ENCODE peak calls at places on chromosomes 13 and 19, in four cellular contexts. One of them, this sample, is unnamed.

GRCh38 chr19:2617393-2618165 is 84.9 kb downstream of the GNG7 start:
- DNase-seq in stomach: no peak
- DNase-seq in sigmoid colon: no peak
- DNase-seq in GM23338: no peak
- DNase-seq in this sample: no peak

GRCh38 chr19:38617283-38617763 is 430 bp downstream of the MAP4K1 start:
- DNase-seq in GM23338: no peak
- DNase-seq in sigmoid colon: no peak
- DNase-seq in stomach: no peak
- DNase-seq in this sample: peak; percentile 74

GRCh38 chr19:16285769-16286564 is 38.7 kb upstream of the KLF2 start:
- DNase-seq in GM23338: peak; percentile 46
- DNase-seq in stomach: no peak
- DNase-seq in sigmoid colon: no peak
- DNase-seq in this sample: no peak

GRCh38 chr13:106318941-106319411 is 216.5 kb downstream of the EFNB2 start:
- DNase-seq in GM23338: peak; percentile 27
- DNase-seq in stomach: no peak
- DNase-seq in sigmoid colon: no peak
- DNase-seq in this sample: no peak

GRCh38 chr13:31631071-31631470 is 108.3 kb upstream of the RXFP2 start:
- DNase-seq in sigmoid colon: no peak
- DNase-seq in GM23338: no peak
- DNase-seq in stomach: no peak
- DNase-seq in this sample: no peak

GRCh38 chr13:114203536-114203935 is 24.5 kb downstream of the CFAP97D2 start:
- DNase-seq in stomach: no peak
- DNase-seq in GM23338: no peak
- DNase-seq in sigmoid colon: no peak
- DNase-seq in this sample: no peak

GRCh38 chr19:15213715-15214381 is 13.1 kb upstream of the NOTCH3 start:
- DNase-seq in stomach: peak; percentile 54
- DNase-seq in GM23338: peak; percentile 32
- DNase-seq in sigmoid colon: no peak
- DNase-seq in this sample: no peak

GRCh38 chr19:36707134-36707533 is 19.7 kb downstream of the ZNF567 start:
- DNase-seq in stomach: no peak
- DNase-seq in GM23338: no peak
- DNase-seq in sigmoid colon: no peak
- DNase-seq in this sample: no peak

GRCh38 chr13:107124129-107124718 is 556.3 kb upstream of the ARGLU1 start:
- DNase-seq in sigmoid colon: no peak
- DNase-seq in GM23338: peak; percentile 46
- DNase-seq in stomach: no peak
- DNase-seq in this sample: no peak

GRCh38 chr13:112842343-112842856 is 126.6 kb upstream of the MCF2L start:
- DNase-seq in GM23338: peak; percentile 32
- DNase-seq in sigmoid colon: no peak
- DNase-seq in stomach: no peak
- DNase-seq in this sample: peak; percentile 31

GRCh38 chr19:13031917-13032623 is 36.8 kb downstream of the NFIX start:
- DNase-seq in GM23338: no peak
- DNase-seq in stomach: no peak
- DNase-seq in sigmoid colon: no peak
- DNase-seq in this sample: no peak

GRCh38 chr13:52599853-52600603 is 42.2 kb upstream of the HNRNPA1L2 start:
- DNase-seq in GM23338: peak; percentile 75
- DNase-seq in stomach: no peak
- DNase-seq in sigmoid colon: no peak
- DNase-seq in this sample: peak; percentile 77

GRCh38 chr19:5705552-5705951 is 14.4 kb downstream of the LONP1 start:
- DNase-seq in stomach: no peak
- DNase-seq in GM23338: no peak
- DNase-seq in sigmoid colon: no peak
- DNase-seq in this sample: no peak

GRCh38 chr19:16661480-16662034 is 618 bp downstream of the TMEM38A start:
- DNase-seq in GM23338: peak; percentile 72
- DNase-seq in stomach: peak; percentile 33
- DNase-seq in sigmoid colon: peak; percentile 76
- DNase-seq in this sample: no peak

GRCh38 chr19:48123907-48124675 is 13.5 kb upstream of the PLA2G4C start:
- DNase-seq in sigmoid colon: no peak
- DNase-seq in stomach: no peak
- DNase-seq in GM23338: no peak
- DNase-seq in this sample: no peak
- TF ChIP-seq CTCF in sigmoid colon: no peak
- TF ChIP-seq CTCF in stomach: no peak
- TF ChIP-seq CTCF in GM23338: no peak
- TF ChIP-seq CTCF in this sample: no peak

GRCh38 chr19:1046117-1046626 is 6.3 kb downstream of the ABCA7 start:
- DNase-seq in stomach: no peak
- DNase-seq in GM23338: peak; percentile 28
- DNase-seq in sigmoid colon: no peak
- DNase-seq in this sample: no peak

GRCh38 chr19:1046836-1047695 is 7.2 kb downstream of the ABCA7 start:
- DNase-seq in GM23338: no peak
- DNase-seq in stomach: no peak
- DNase-seq in sigmoid colon: no peak
- DNase-seq in this sample: no peak

GRCh38 chr19:1042689-1043511 is 3.0 kb downstream of the ABCA7 start:
- DNase-seq in GM23338: no peak
- DNase-seq in stomach: no peak
- DNase-seq in sigmoid colon: no peak
- DNase-seq in this sample: peak; percentile 75

GRCh38 chr19:1047696-1048147 is 7.8 kb downstream of the ABCA7 start:
- DNase-seq in stomach: no peak
- DNase-seq in GM23338: peak; percentile 84
- DNase-seq in sigmoid colon: no peak
- DNase-seq in this sample: no peak

DNA sequence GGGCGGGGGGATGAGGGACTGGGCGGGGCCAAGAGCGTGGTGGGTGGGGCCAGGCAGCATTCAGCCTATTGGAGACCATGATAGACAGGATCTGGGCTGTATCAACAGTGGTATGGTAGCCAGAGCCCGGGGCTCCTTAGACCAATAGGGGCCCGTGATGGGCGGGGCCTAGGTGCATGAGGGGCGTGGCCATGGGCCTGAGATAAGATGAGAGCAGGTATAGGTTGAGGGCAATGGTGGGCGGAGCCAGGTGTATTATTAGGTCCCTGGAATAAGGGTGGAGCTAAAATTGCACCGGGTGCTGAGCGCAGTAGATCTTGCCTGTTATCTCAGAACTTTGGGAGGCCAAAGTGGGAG is 5.3 kb downstream of the ABCA7 start:
- DNase-seq in stomach: peak; percentile 45
- DNase-seq in GM23338: peak; percentile 98
- DNase-seq in sigmoid colon: no peak
- DNase-seq in this sample: no peak
- TF ChIP-seq POLR2AphosphoS5 in stomach: no peak
- TF ChIP-seq POLR2AphosphoS5 in GM23338: no peak
- TF ChIP-seq POLR2AphosphoS5 in sigmoid colon: no peak
- TF ChIP-seq POLR2AphosphoS5 in this sample: no peak

GRCh38 chr19:11554160-11554559 is 4.9 kb downstream of the ELOF1 start:
- DNase-seq in stomach: no peak
- DNase-seq in GM23338: no peak
- DNase-seq in sigmoid colon: no peak
- DNase-seq in this sample: no peak

GRCh38 chr19:11552666-11553372 is 6.2 kb downstream of the ELOF1 start:
- DNase-seq in sigmoid colon: peak; percentile 64
- DNase-seq in GM23338: no peak
- DNase-seq in stomach: no peak
- DNase-seq in this sample: no peak

GRCh38 chr19:11550265-11550664 is 8.8 kb downstream of the ELOF1 start:
- DNase-seq in stomach: no peak
- DNase-seq in GM23338: no peak
- DNase-seq in sigmoid colon: no peak
- DNase-seq in this sample: no peak

GRCh38 chr19:11549386-11549953 is 9.6 kb downstream of the ELOF1 start:
- DNase-seq in sigmoid colon: no peak
- DNase-seq in GM23338: no peak
- DNase-seq in stomach: no peak
- DNase-seq in this sample: no peak

DNA sequence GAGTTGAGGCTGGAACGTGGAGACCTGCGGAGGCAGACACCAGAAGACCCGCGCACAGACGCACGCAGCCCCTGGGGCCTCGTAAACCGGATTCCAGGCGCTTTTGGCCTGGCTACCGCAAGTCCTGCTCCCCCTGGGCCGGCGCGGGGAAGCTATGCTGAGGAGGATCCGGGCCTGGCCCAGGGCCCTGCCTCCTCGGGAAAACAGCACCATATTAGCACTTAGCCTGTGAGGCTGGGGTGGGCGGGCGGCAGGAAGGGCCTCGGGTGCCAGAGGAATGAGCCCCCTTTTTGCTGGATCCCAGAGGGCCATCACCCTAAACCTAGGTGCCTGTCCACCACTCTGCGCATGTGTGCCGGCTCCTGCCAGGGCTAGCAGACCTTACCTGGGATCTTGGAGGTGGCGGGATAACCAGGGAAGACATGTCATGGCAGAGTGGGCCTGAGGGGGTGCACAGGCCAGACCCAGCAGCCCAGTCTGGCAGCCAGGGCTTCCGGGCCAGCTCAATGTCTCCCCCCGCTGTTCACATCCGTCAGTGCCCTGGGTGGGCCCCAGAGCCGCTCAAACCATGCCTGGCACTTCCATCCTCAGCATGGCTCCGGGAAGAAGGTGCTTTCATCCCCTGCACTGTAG is 7.3 kb downstream of the ELOF1 start:
- DNase-seq in GM23338: peak; percentile 85
- DNase-seq in stomach: no peak
- DNase-seq in sigmoid colon: peak; percentile 90
- DNase-seq in this sample: no peak
- TF ChIP-seq CTCF in GM23338: peak; percentile 64
- TF ChIP-seq CTCF in stomach: no peak
- TF ChIP-seq CTCF in sigmoid colon: peak; percentile 41
- TF ChIP-seq CTCF in this sample: no peak

DNA sequence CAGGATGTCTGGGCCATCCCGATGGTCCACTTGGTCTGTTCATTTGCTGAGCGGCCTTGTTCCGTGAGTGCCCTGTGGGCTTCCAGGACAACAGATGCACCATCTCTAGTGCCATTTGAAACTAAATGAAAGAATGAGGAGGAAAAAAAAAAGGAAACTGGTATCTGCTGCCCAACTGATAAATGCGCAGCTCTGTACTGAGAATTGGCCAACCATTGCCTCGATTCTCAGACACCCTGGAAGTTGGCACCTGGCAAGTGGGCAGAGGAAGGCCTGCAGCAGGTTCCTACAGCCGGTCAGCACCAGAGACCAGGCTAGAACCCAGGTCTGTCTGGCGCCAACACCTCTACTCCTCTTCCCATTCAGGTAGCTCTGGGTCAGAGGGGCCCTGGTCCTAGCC is 18.9 kb downstream of the SLC7A1 start:
- DNase-seq in stomach: no peak
- DNase-seq in sigmoid colon: no peak
- DNase-seq in GM23338: no peak
- DNase-seq in this sample: no peak
- TF ChIP-seq POLR2AphosphoS5 in stomach: no peak
- TF ChIP-seq POLR2AphosphoS5 in sigmoid colon: no peak
- TF ChIP-seq POLR2AphosphoS5 in GM23338: no peak
- TF ChIP-seq POLR2AphosphoS5 in this sample: no peak

GRCh38 chr13:66996503-66996902 is 233.6 kb downstream of the PCDH9 start:
- DNase-seq in sigmoid colon: no peak
- DNase-seq in stomach: no peak
- DNase-seq in GM23338: no peak
- DNase-seq in this sample: no peak

GRCh38 chr13:66995366-66995663 is 234.8 kb downstream of the PCDH9 start:
- DNase-seq in sigmoid colon: no peak
- DNase-seq in GM23338: no peak
- DNase-seq in stomach: no peak
- DNase-seq in this sample: no peak

GRCh38 chr13:66994097-66994496 is 236.0 kb downstream of the PCDH9 start:
- DNase-seq in GM23338: peak; percentile 95
- DNase-seq in sigmoid colon: peak; percentile 71
- DNase-seq in stomach: peak; percentile 61
- DNase-seq in this sample: peak; percentile 75

GRCh38 chr13:66992683-66993082 is 237.5 kb downstream of the PCDH9 start:
- DNase-seq in sigmoid colon: no peak
- DNase-seq in GM23338: no peak
- DNase-seq in stomach: no peak
- DNase-seq in this sample: no peak

GRCh38 chr13:66994498-66995365 is 235.4 kb downstream of the PCDH9 start:
- DNase-seq in stomach: no peak
- DNase-seq in sigmoid colon: no peak
- DNase-seq in GM23338: no peak
- DNase-seq in this sample: peak; percentile 50
- TF ChIP-seq CTCF in stomach: no peak
- TF ChIP-seq CTCF in sigmoid colon: no peak
- TF ChIP-seq CTCF in GM23338: no peak
- TF ChIP-seq CTCF in this sample: no peak

GRCh38 chr13:21971662-21972635 is 301.1 kb downstream of the FGF9 start:
- DNase-seq in GM23338: no peak
- DNase-seq in sigmoid colon: no peak
- DNase-seq in stomach: no peak
- DNase-seq in this sample: no peak
- TF ChIP-seq POLR2AphosphoS5 in GM23338: no peak
- TF ChIP-seq POLR2AphosphoS5 in sigmoid colon: peak; percentile 45
- TF ChIP-seq POLR2AphosphoS5 in stomach: no peak
- TF ChIP-seq POLR2AphosphoS5 in this sample: no peak

GRCh38 chr13:39602614-39603366 is at the start of gene LHFPL6:
- DNase-seq in GM23338: peak; percentile 88
- DNase-seq in sigmoid colon: peak; percentile 94
- DNase-seq in stomach: peak; percentile 73
- DNase-seq in this sample: peak; percentile 87
- TF ChIP-seq CTCF in GM23338: peak; percentile 56
- TF ChIP-seq CTCF in sigmoid colon: no peak
- TF ChIP-seq CTCF in stomach: no peak
- TF ChIP-seq CTCF in this sample: no peak

This sample was measured in spleen.